ENCODE peak calls at places on chromosomes 1 and 21, in six cellular contexts. U, I, A, N, P and D are unnamed samples.

GRCh38 chr1:172971241-172971640 is 79.5 kb downstream of the TNFSF18 start:
- DNase-seq in U (no peak), I (no peak), A (peak), N (no peak), P (no peak), D (no peak)

GRCh38 chr1:157646144-157646543 is 48.3 kb upstream of the FCRL4 start:
- DNase-seq in U (no peak), I (no peak), A (no peak), N (no peak), P (no peak), D (no peak)

GRCh38 chr21:31682625-31683024 is 23.1 kb downstream of the SOD1 start:
- DNase-seq in U (no peak), I (peak), A (no peak), N (no peak), P (no peak), D (no peak)

GRCh38 chr1:38584408-38585037 is 275.0 kb downstream of the RRAGC start:
- DNase-seq in U (no peak), I (no peak), A (no peak), N (no peak), P (no peak), D (no peak)

GRCh38 chr1:61426884-61427283 is 298.1 kb downstream of the TM2D1 start:
- DNase-seq in U (no peak), I (no peak), A (no peak), N (no peak), P (no peak), D (no peak)

GRCh38 chr1:199135901-199136300 is 497.1 kb downstream of the PTPRC start:
- DNase-seq in U (no peak), I (no peak), A (no peak), N (no peak), P (no peak), D (no peak)

GRCh38 chr21:36692844-36693143 is 6.1 kb upstream of the SIM2 start:
- DNase-seq in U (no peak), I (no peak), A (no peak), N (no peak), P (no peak), D (no peak)

GRCh38 chr1:117567435-117567834 is 38.4 kb upstream of the TENT5C start:
- DNase-seq in U (no peak), I (no peak), A (no peak), N (no peak), P (no peak), D (no peak)

GRCh38 chr1:99374109-99374508 is 109.8 kb downstream of the PLPPR4 start:
- DNase-seq in U (no peak), I (no peak), A (no peak), N (no peak), P (no peak), D (no peak)

GRCh38 chr1:224267922-224268321 is 62.0 kb downstream of the NVL start:
- DNase-seq in U (no peak), I (no peak), A (no peak), N (no peak), P (no peak), D (no peak)